ENCODE peak calls at places on chromosomes 16 and 17, in seven cellular contexts. W, E, R, V, T, Q and A are unnamed samples. For H3K4me1, the result is how much of the 10 kb centered on the place peaks cover.

GRCh38 chr16:471353-472198 is 46.1 kb downstream of the RAB11FIP3 start:
- DNase-seq in V (peak), Q (no peak), T (no peak), E (no peak), R (no peak), W (peak), A (no peak)

GRCh38 chr16:3012246-3012645 is 477 bp upstream of the CLDN9 start:
- DNase-seq in R (no peak), Q (no peak), T (no peak), V (no peak), E (no peak), W (peak), A (no peak)

GRCh38 chr16:21997693-21998480 is 3.0 kb downstream of the PDZD9 start:
- DNase-seq in T (no peak), W (no peak), Q (no peak), R (no peak), V (no peak), E (no peak), A (no peak)

GRCh38 chr16:54526087-54526486 is 239.5 kb upstream of the IRX3 start:
- DNase-seq in E (no peak), Q (no peak), V (no peak), W (no peak), R (no peak), T (no peak), A (no peak)

GRCh38 chr17:47315451-47316266 is 8.1 kb upstream of the EFCAB13 start:
- DNase-seq in R (peak), Q (no peak), E (peak), W (peak), T (no peak), V (no peak), A (peak)

GRCh38 chr16:14420721-14421488 is 209.2 kb downstream of the PARN start:
- DNase-seq in Q (no peak), R (no peak), T (no peak), W (no peak), E (no peak), V (no peak), A (no peak)

GRCh38 chr17:18181358-18181757 is 2.3 kb upstream of the ALKBH5 start:
- DNase-seq in T (no peak), Q (no peak), V (no peak), E (no peak), R (no peak), W (no peak), A (no peak)

GRCh38 chr17:77257169-77257568 is 116.4 kb downstream of the SEC14L1 start:
- DNase-seq in R (no peak), E (no peak), W (no peak), Q (no peak), V (no peak), T (no peak), A (no peak)

GRCh38 chr16:83963277-83964119 is 4.5 kb upstream of the NECAB2 start:
- DNase-seq in Q (no peak), V (no peak), R (no peak), W (no peak), T (peak), E (peak), A (no peak)

GRCh38 chr16:52191533-52192134 is 355.3 kb downstream of the TOX3 start:
- DNase-seq in E (peak), V (peak), R (peak), Q (peak), T (no peak), W (peak), A (peak)

GRCh38 chr17:75814900-75815373 is 29.3 kb downstream of the UNC13D start:
- DNase-seq in R (no peak), E (peak), V (no peak), W (no peak), T (no peak), Q (no peak), A (no peak)

GRCh38 chr17:65385071-65385470 is 176.4 kb downstream of the AXIN2 start:
- DNase-seq in T (no peak), R (no peak), V (no peak), W (no peak), E (no peak), Q (no peak), A (no peak)
- H3K4me3 ChIP-seq in T (no peak), R (no peak), V (no peak), W (no peak), E (no peak), Q (no peak), A (no peak)

GRCh38 chr17:61868074-61868473 is 4.7 kb upstream of the BRIP1 start:
- DNase-seq in Q (no peak), R (no peak), V (no peak), E (no peak), W (no peak), T (no peak), A (no peak)

GRCh38 chr17:61867033-61867432 is 3.7 kb upstream of the BRIP1 start:
- DNase-seq in V (no peak), W (no peak), T (no peak), R (no peak), Q (no peak), E (no peak), A (no peak)

GRCh38 chr17:61862105-61862574 is 1.2 kb downstream of the BRIP1 start:
- DNase-seq in Q (no peak), V (no peak), R (no peak), W (peak), E (no peak), T (no peak), A (no peak)

GRCh38 chr17:61863801-61864126 is 436 bp upstream of the BRIP1 start:
- DNase-seq in E (no peak), T (no peak), Q (no peak), V (no peak), W (no peak), R (no peak), A (no peak)

GRCh38 chr17:61862975-61863800 is at the start of gene BRIP1:
- DNase-seq in Q (peak), W (peak), E (peak), R (peak), T (peak), V (peak), A (peak)
- H3K27ac ChIP-seq in Q (peak), W (peak), E (peak), R (peak), T (peak), V (peak), A (peak)

GRCh38 chr16:87132361-87133014 is 184.7 kb downstream of the C16orf95 start:
- DNase-seq in T (peak), E (no peak), W (no peak), Q (no peak), V (peak), R (peak), A (no peak)
- H3K4me1 ChIP-seq in T (under half), E (under half), W (under half), Q (under half), V (under half), R (under half), A (under half)

GRCh38 chr17:28567604-28568003 is 3.7 kb downstream of the PIGS start:
- DNase-seq in E (no peak), W (no peak), T (no peak), R (no peak), V (no peak), Q (no peak), A (no peak)

GRCh38 chr17:28572294-28573099 is 1.2 kb upstream of the PIGS start:
- DNase-seq in W (no peak), T (no peak), Q (peak), R (no peak), E (no peak), V (no peak), A (no peak)

GRCh38 chr17:28571255-28572122 is at the start of gene PIGS:
- DNase-seq in V (peak), T (peak), E (peak), W (peak), R (peak), Q (peak), A (peak)

GRCh38 chr17:28570716-28571254 is 539 bp downstream of the PIGS start:
- DNase-seq in R (no peak), W (peak), E (no peak), V (peak), Q (peak), T (no peak), A (peak)

DNA sequence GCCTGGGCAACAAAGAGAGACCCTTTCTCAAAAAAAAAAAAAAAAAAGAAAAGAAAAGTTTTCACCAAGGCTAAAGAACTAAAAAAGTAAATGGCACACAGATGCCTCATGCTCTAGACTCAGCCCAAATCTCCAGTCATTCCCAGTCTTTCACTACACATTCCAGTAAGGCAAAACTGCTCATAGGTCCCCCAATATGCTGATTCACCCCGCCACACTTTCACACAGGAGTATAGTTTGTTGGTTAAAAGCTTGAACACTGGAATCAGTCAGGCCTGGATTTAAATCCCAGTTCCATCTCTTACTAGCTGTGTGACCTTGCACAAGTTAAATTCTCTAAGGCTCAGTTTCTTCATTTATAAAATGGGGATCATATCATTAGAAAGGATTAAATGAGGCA is 1.9 kb downstream of the PIGS start:
- DNase-seq in V (peak), Q (no peak), E (no peak), R (no peak), T (no peak), W (no peak), A (no peak)
- H3K4me3 ChIP-seq in V (no peak), Q (no peak), E (no peak), R (no peak), T (no peak), W (no peak), A (peak)

DNA sequence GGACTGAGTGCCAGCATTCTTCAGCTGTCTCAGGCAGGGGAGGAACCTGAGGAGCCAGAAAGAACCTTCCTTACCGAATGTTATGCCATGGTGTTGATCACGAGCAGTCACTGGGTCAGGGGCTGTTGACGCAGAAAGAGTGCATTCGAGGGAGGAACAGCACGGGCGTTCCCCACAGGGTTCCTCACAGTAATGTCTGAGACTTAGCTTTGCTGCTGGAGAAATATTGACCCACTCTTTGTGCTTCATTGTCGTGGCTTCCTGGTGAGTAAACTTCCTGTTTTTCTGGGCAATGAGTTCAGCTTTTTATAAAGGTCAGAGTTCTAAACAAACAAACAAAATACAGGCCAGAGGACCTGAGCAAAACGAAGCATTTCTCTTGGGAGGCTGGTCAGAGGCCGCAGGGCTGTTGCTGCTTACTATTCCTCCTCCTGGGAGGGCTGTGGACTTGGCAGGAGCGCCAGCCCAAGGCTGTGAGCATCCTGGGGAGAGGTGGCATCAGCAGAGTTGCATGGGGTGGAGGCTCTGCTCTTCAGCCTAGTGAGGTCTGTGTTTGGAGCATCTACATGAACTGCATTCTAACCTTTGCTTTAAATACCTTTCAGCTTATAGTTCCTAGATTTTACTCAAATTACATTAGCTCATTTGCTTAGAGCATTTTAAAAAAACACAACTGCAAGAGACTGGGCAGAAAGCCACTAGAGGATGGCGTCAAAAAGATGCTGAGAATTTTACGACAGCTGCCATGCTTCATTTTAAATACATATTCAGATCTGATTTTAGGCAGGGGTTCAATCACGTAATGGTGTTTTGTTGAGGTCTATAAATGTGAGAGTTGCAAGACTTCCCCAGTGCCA is 143.0 kb upstream of the CACNG5 start:
- DNase-seq in V (no peak), W (no peak), R (no peak), T (peak), E (peak), Q (no peak), A (no peak)
- H3K27ac ChIP-seq in V (no peak), W (no peak), R (peak), T (no peak), E (no peak), Q (no peak), A (no peak)

GRCh38 chr17:81961087-81961514 is at the start of gene NOTUM:
- DNase-seq in R (no peak), W (peak), V (no peak), E (no peak), T (no peak), Q (no peak), A (no peak)

GRCh38 chr17:81958633-81959342 is 2.2 kb downstream of the NOTUM start:
- DNase-seq in E (no peak), W (no peak), Q (no peak), R (no peak), V (no peak), T (no peak), A (no peak)

GRCh38 chr17:81959362-81960129 is 1.4 kb downstream of the NOTUM start:
- DNase-seq in R (no peak), W (peak), Q (peak), E (peak), T (peak), V (peak), A (peak)

GRCh38 chr17:81961554-81962498 is 839 bp upstream of the NOTUM start:
- DNase-seq in E (no peak), W (no peak), Q (no peak), V (no peak), T (no peak), R (no peak), A (no peak)

DNA sequence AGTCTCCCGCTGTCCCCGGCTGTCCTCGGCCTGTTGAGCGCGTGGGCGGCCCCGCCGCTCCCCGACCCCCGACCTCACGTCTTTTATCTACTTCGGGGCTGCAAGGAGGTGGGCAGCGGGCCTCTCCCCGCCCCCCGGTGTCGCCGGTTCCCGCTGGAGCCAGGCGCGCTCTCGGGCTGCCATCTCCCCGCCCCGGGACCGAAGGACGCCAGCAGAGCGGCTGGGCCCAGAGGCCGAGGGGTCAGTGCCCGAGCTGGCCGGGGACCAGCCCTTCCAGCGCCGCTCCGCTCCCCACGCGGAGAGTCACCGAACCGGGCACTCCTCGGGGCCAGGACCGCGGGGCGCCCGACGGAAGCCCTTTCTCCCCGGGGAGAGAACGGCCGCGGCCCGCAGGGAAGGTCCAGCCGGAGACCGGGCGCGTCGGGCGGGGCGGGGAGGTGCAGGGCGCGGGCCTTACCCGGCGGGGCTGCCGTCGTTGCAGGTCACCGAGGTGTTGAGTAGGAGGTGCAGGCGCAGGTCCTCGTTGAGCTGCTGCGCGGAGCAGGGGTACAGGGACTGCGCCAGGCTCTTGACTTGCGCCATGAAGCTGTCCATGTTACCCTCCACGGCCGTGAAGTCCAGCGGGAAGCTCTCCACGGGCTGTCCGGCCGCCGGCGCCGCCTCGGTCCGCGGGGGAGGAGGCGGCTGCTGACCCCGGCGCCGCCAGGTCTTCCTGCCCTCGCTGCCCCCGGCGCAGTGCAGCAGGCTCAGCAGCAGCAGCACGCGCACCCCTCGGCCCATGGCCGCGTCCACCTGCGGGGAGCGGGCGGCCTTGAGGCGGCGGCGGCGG is 643 bp downstream of the NOTUM start:
- DNase-seq in Q (no peak), V (peak), W (peak), E (no peak), R (no peak), T (no peak), A (no peak)
- H3K4me1 ChIP-seq in Q (under half), V (under half), W (under half), E (under half), R (under half), T (under half), A (under half)

DNA sequence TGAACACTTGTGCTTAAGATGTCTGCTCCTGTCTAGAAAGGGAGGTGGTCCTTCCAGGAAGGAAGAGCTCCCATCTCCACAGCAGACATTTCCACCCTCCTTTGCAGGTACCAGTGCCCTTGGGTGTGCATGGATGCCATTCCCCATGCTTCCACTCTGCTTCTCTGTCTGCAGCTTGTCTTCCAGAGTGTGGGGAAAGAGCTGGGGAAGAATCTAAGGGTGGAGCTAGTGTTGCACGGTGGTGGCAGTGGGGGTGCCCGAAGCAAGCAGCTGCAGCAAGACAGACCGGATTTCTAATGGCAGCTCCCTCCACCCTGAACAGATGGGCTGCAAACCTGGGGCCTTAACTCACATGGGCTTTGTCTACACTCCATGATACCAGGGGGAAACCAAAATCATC is 22.6 kb upstream of the HOXB13 start:
- DNase-seq in R (no peak), W (no peak), Q (no peak), V (no peak), E (no peak), T (no peak), A (no peak)
- H3K4me3 ChIP-seq in R (no peak), W (no peak), Q (no peak), V (no peak), E (no peak), T (no peak), A (no peak)